ENCODE peak calls at places on chromosomes 4 and X, in six cellular contexts. One of them, this sample, is unnamed.

GRCh38 chr4:41939016-41939623 is 3.9 kb downstream of the TMEM33 start:
- DNase-seq in adrenal gland: no peak
- DNase-seq in tibial nerve: no peak
- DNase-seq in lower lobe of right lung: no peak
- DNase-seq in right cardiac atrium: no peak
- DNase-seq in osteoblast: no peak
- DNase-seq in this sample: no peak

GRCh38 chrX:48890296-48890925 is 7.2 kb downstream of the TIMM17B start:
- DNase-seq in right cardiac atrium: no peak
- DNase-seq in lower lobe of right lung: no peak
- DNase-seq in tibial nerve: no peak
- DNase-seq in adrenal gland: no peak
- DNase-seq in osteoblast: peak
- DNase-seq in this sample: no peak

GRCh38 chrX:152876931-152877840 is 20.7 kb upstream of the ZNF185 start:
- DNase-seq in right cardiac atrium: no peak
- DNase-seq in adrenal gland: no peak
- DNase-seq in osteoblast: no peak
- DNase-seq in tibial nerve: no peak
- DNase-seq in lower lobe of right lung: no peak
- DNase-seq in this sample: no peak

GRCh38 chrX:1719270-1719669 is 104.4 kb downstream of the ASMT start:
- DNase-seq in lower lobe of right lung: no peak
- DNase-seq in adrenal gland: no peak
- DNase-seq in right cardiac atrium: no peak
- DNase-seq in osteoblast: no peak
- DNase-seq in tibial nerve: no peak
- DNase-seq in this sample: no peak

GRCh38 chr4:134700251-134700650 is 498.7 kb upstream of the PABPC4L start:
- DNase-seq in tibial nerve: no peak
- DNase-seq in lower lobe of right lung: no peak
- DNase-seq in adrenal gland: no peak
- DNase-seq in right cardiac atrium: no peak
- DNase-seq in osteoblast: no peak
- DNase-seq in this sample: no peak

GRCh38 chrX:150763810-150764209 is 70.6 kb downstream of the MTMR1 start:
- DNase-seq in lower lobe of right lung: no peak
- DNase-seq in osteoblast: peak
- DNase-seq in adrenal gland: no peak
- DNase-seq in tibial nerve: no peak
- DNase-seq in right cardiac atrium: no peak
- DNase-seq in this sample: no peak

GRCh38 chr4:145285928-145286327 is 105.5 kb upstream of the OTUD4 start:
- DNase-seq in right cardiac atrium: no peak
- DNase-seq in tibial nerve: no peak
- DNase-seq in osteoblast: no peak
- DNase-seq in adrenal gland: no peak
- DNase-seq in lower lobe of right lung: no peak
- DNase-seq in this sample: no peak

GRCh38 chrX:72245461-72246089 is 6.7 kb upstream of the ERCC6L start:
- DNase-seq in adrenal gland: peak
- DNase-seq in right cardiac atrium: peak
- DNase-seq in lower lobe of right lung: peak
- DNase-seq in tibial nerve: peak
- DNase-seq in osteoblast: peak
- DNase-seq in this sample: no peak

GRCh38 chr4:145935253-145936141 is 3.1 kb downstream of the ZNF827 start:
- DNase-seq in tibial nerve: no peak
- DNase-seq in osteoblast: peak
- DNase-seq in adrenal gland: peak
- DNase-seq in right cardiac atrium: peak
- DNase-seq in lower lobe of right lung: peak
- DNase-seq in this sample: no peak

GRCh38 chrX:119503484-119503861 is 35.2 kb downstream of the SLC25A5 start:
- DNase-seq in right cardiac atrium: no peak
- DNase-seq in adrenal gland: no peak
- DNase-seq in tibial nerve: no peak
- DNase-seq in osteoblast: peak
- DNase-seq in lower lobe of right lung: peak
- DNase-seq in this sample: no peak

GRCh38 chr4:175951794-175952193 is 113.8 kb upstream of the WDR17 start:
- DNase-seq in right cardiac atrium: no peak
- DNase-seq in tibial nerve: no peak
- DNase-seq in adrenal gland: no peak
- DNase-seq in osteoblast: no peak
- DNase-seq in lower lobe of right lung: no peak
- DNase-seq in this sample: no peak

GRCh38 chrX:99938464-99938863 is 471.6 kb downstream of the PCDH19 start:
- DNase-seq in osteoblast: no peak
- DNase-seq in tibial nerve: no peak
- DNase-seq in right cardiac atrium: no peak
- DNase-seq in lower lobe of right lung: no peak
- DNase-seq in adrenal gland: no peak
- DNase-seq in this sample: no peak

GRCh38 chrX:99933865-99934264 is 476.2 kb downstream of the PCDH19 start:
- DNase-seq in right cardiac atrium: no peak
- DNase-seq in lower lobe of right lung: no peak
- DNase-seq in osteoblast: no peak
- DNase-seq in adrenal gland: no peak
- DNase-seq in tibial nerve: no peak
- DNase-seq in this sample: no peak

DNA sequence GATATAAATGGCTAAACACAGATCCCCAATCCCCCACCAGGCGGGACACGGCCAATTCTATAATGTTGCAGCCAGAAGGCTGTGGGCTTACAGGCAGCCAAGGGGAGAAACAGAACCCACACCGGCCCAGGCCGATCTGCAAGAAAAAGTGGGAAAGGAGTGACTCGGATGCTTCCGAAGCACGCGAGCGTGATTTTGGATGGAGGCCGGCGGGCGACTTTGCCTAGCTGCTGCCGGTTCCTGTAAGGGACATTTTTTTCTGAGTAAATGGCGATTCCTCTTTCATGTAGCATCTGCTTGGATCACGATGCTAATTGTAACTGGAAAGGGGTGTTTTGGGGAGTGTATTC is 470.2 kb downstream of the PCDH19 start:
- DNase-seq in right cardiac atrium: no peak
- DNase-seq in osteoblast: no peak
- DNase-seq in lower lobe of right lung: no peak
- DNase-seq in adrenal gland: no peak
- DNase-seq in tibial nerve: no peak
- DNase-seq in this sample: no peak
- H3K4me3 ChIP-seq in right cardiac atrium: no peak
- H3K4me3 ChIP-seq in osteoblast: no peak
- H3K4me3 ChIP-seq in lower lobe of right lung: no peak
- H3K4me3 ChIP-seq in adrenal gland: no peak
- H3K4me3 ChIP-seq in tibial nerve: no peak
- H3K4me3 ChIP-seq in this sample: no peak

GRCh38 chrX:70426286-70427278 is 3.5 kb downstream of the GDPD2 start:
- DNase-seq in tibial nerve: no peak
- DNase-seq in osteoblast: no peak
- DNase-seq in lower lobe of right lung: no peak
- DNase-seq in adrenal gland: no peak
- DNase-seq in right cardiac atrium: no peak
- DNase-seq in this sample: no peak

GRCh38 chrX:70424801-70425200 is 1.7 kb downstream of the GDPD2 start:
- DNase-seq in lower lobe of right lung: no peak
- DNase-seq in adrenal gland: no peak
- DNase-seq in right cardiac atrium: no peak
- DNase-seq in osteoblast: no peak
- DNase-seq in tibial nerve: no peak
- DNase-seq in this sample: no peak

GRCh38 chrX:70423937-70424336 is 823 bp downstream of the GDPD2 start:
- DNase-seq in adrenal gland: no peak
- DNase-seq in osteoblast: no peak
- DNase-seq in right cardiac atrium: no peak
- DNase-seq in tibial nerve: no peak
- DNase-seq in lower lobe of right lung: no peak
- DNase-seq in this sample: no peak

GRCh38 chrX:70421618-70422017 is 1.5 kb upstream of the GDPD2 start:
- DNase-seq in tibial nerve: no peak
- DNase-seq in adrenal gland: no peak
- DNase-seq in osteoblast: no peak
- DNase-seq in lower lobe of right lung: no peak
- DNase-seq in right cardiac atrium: no peak
- DNase-seq in this sample: no peak

DNA sequence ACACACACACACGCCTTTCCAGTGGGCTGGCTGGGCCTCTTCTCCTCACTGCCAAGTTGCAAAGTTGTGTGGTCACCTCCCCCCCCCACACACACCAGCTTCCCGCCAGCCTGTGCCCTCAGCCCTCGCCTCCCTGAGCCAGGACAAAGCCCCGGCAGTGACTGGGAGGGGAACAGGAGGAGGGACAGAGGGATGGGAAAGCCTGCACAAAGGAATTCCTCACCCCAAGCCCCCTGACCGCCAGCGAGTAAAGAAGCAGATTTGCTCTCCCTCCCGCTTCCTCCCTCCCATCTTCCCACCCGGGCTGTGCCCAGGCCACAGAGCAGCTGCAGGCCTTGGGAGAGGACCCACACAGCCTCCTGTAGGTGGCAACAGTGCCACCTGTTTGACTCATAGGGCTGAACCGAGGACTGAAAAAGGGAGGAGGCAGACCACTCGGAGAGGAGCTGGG is at the start of gene GDPD2:
- DNase-seq in adrenal gland: no peak
- DNase-seq in osteoblast: no peak
- DNase-seq in tibial nerve: no peak
- DNase-seq in right cardiac atrium: no peak
- DNase-seq in lower lobe of right lung: no peak
- DNase-seq in this sample: no peak
- H3K27ac ChIP-seq in adrenal gland: no peak
- H3K27ac ChIP-seq in osteoblast: no peak
- H3K27ac ChIP-seq in tibial nerve: no peak
- H3K27ac ChIP-seq in right cardiac atrium: no peak
- H3K27ac ChIP-seq in lower lobe of right lung: no peak
- H3K27ac ChIP-seq in this sample: no peak

GRCh38 chr4:1873291-1873690 is 2.1 kb downstream of the NSD2 start:
- DNase-seq in osteoblast: peak
- DNase-seq in right cardiac atrium: no peak
- DNase-seq in tibial nerve: no peak
- DNase-seq in adrenal gland: no peak
- DNase-seq in lower lobe of right lung: no peak
- DNase-seq in this sample: no peak

GRCh38 chr4:1873776-1874175 is 2.6 kb downstream of the NSD2 start:
- DNase-seq in adrenal gland: no peak
- DNase-seq in right cardiac atrium: no peak
- DNase-seq in tibial nerve: no peak
- DNase-seq in osteoblast: peak
- DNase-seq in lower lobe of right lung: peak
- DNase-seq in this sample: no peak

GRCh38 chr4:1871471-1872021 is 353 bp downstream of the NSD2 start:
- DNase-seq in lower lobe of right lung: no peak
- DNase-seq in right cardiac atrium: peak
- DNase-seq in adrenal gland: peak
- DNase-seq in osteoblast: peak
- DNase-seq in tibial nerve: no peak
- DNase-seq in this sample: no peak

GRCh38 chr4:1872918-1873269 is 1.7 kb downstream of the NSD2 start:
- DNase-seq in lower lobe of right lung: no peak
- DNase-seq in right cardiac atrium: no peak
- DNase-seq in tibial nerve: no peak
- DNase-seq in adrenal gland: no peak
- DNase-seq in osteoblast: peak
- DNase-seq in this sample: no peak

GRCh38 chr4:1874207-1874606 is 3.0 kb downstream of the NSD2 start:
- DNase-seq in lower lobe of right lung: no peak
- DNase-seq in osteoblast: no peak
- DNase-seq in tibial nerve: no peak
- DNase-seq in right cardiac atrium: no peak
- DNase-seq in adrenal gland: no peak
- DNase-seq in this sample: no peak
- H3K4me3 ChIP-seq in lower lobe of right lung: no peak
- H3K4me3 ChIP-seq in osteoblast: no peak
- H3K4me3 ChIP-seq in tibial nerve: no peak
- H3K4me3 ChIP-seq in right cardiac atrium: no peak
- H3K4me3 ChIP-seq in adrenal gland: no peak
- H3K4me3 ChIP-seq in this sample: no peak

DNA sequence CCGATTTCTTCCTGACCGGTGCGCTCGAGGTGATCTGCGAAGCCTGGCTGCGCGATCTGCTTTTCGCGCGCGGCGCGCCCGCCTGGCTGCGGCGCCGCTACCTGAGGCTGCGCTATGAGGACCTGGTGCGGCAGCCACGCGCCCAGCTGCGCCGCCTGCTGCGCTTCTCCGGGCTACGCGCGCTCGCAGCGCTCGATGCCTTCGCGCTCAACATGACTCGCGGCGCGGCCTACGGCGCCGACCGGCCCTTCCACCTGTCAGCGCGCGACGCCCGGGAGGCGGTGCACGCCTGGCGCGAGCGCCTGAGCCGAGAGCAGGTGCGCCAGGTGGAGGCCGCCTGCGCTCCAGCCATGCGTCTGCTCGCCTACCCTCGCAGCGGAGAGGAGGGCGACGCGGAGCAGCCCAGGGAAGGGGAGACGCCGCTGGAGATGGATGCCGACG is 1.4 kb downstream of the CHST7 start:
- DNase-seq in lower lobe of right lung: peak
- DNase-seq in tibial nerve: no peak
- DNase-seq in osteoblast: peak
- DNase-seq in adrenal gland: no peak
- DNase-seq in right cardiac atrium: peak
- DNase-seq in this sample: peak
- H3K27ac ChIP-seq in lower lobe of right lung: peak
- H3K27ac ChIP-seq in tibial nerve: peak
- H3K27ac ChIP-seq in osteoblast: no peak
- H3K27ac ChIP-seq in adrenal gland: no peak
- H3K27ac ChIP-seq in right cardiac atrium: peak
- H3K27ac ChIP-seq in this sample: no peak

This sample was measured in naive thymus-derived CD4-positive, alpha-beta T cell.